ENCODE peak calls at places on chromosome 16, in four cellular contexts. R, H, C and X are unnamed samples.

GRCh38 chr16:68345351-68345810 is 34.6 kb downstream of the PRMT7 start:
- DNase-seq in R (peak), H (no peak), C (no peak), X (no peak)

GRCh38 chr16:50467943-50468748 is 80.0 kb upstream of the NKD1 start:
- DNase-seq in R (no peak), H (no peak), C (no peak), X (no peak)

GRCh38 chr16:57379579-57379978 is 7.3 kb downstream of the CX3CL1 start:
- DNase-seq in R (no peak), H (no peak), C (no peak), X (no peak)

GRCh38 chr16:30699615-30700099 is 686 bp downstream of the SRCAP start:
- DNase-seq in R (no peak), H (no peak), C (no peak), X (no peak)

GRCh38 chr16:85524630-85525463 is 88.3 kb upstream of the GSE1 start:
- DNase-seq in R (peak), H (no peak), C (peak), X (peak)

GRCh38 chr16:3071655-3072054 is 6.2 kb downstream of the IL32 start:
- DNase-seq in R (no peak), H (no peak), C (no peak), X (no peak)

GRCh38 chr16:58635502-58635901 is 5.9 kb upstream of the CNOT1 start:
- DNase-seq in R (no peak), H (no peak), C (no peak), X (no peak)

GRCh38 chr16:70765491-70765890 is 35.5 kb downstream of the VAC14 start:
- DNase-seq in R (no peak), H (no peak), C (no peak), X (no peak)

GRCh38 chr16:25751230-25751629 is 59.5 kb downstream of the HS3ST4 start:
- DNase-seq in R (no peak), H (no peak), C (no peak), X (no peak)

GRCh38 chr16:55418586-55418985 is 60.4 kb upstream of the MMP2 start:
- DNase-seq in R (no peak), H (no peak), C (peak), X (no peak)

GRCh38 chr16:68651136-68651535 is 6.0 kb downstream of the CDH3 start:
- DNase-seq in R (no peak), H (no peak), C (no peak), X (no peak)

GRCh38 chr16:74225278-74225677 is 71.3 kb upstream of the PSMD7 start:
- DNase-seq in R (no peak), H (no peak), C (peak), X (no peak)

GRCh38 chr16:70157105-70157476 is 16.5 kb upstream of the CLEC18C start:
- DNase-seq in R (peak), H (no peak), C (no peak), X (no peak)

GRCh38 chr16:16004314-16004749 is 54.9 kb downstream of the ABCC1 start:
- DNase-seq in R (peak), H (peak), C (peak), X (no peak)

GRCh38 chr16:528111-529011 is 849 bp downstream of the CAPN15 start:
- DNase-seq in R (peak), H (no peak), C (peak), X (no peak)

GRCh38 chr16:68083861-68084503 is 1.2 kb upstream of the NFATC3 start:
- DNase-seq in R (peak), H (no peak), C (peak), X (no peak)

GRCh38 chr16:5450435-5451104 is 353.0 kb upstream of the EEF2KMT start:
- DNase-seq in R (no peak), H (no peak), C (no peak), X (no peak)